ENCODE peak calls at places on chromosomes 11 and 22, in five cellular contexts. K is A549, D is fibroblast of lung, M is NCI-H460, S is heart left ventricle. L is an unnamed sample.

GRCh38 chr11:131667566-131667965 is 297.2 kb downstream of the NTM start:
- DNase-seq in D (no peak), K (no peak), M (no peak), S (no peak), L (no peak)

GRCh38 chr11:13680501-13681264 is 12.2 kb downstream of the FAR1 start:
- DNase-seq in D (peak), K (no peak), S (peak), M (no peak), L (no peak)

GRCh38 chr11:133818302-133818701 is 27.0 kb downstream of the SPATA19 start:
- DNase-seq in S (no peak), D (no peak), K (no peak), M (no peak), L (no peak)

GRCh38 chr11:113289341-113290187 is 24.8 kb upstream of the TTC12 start:
- DNase-seq in K (peak), S (peak), D (peak), M (peak), L (peak)

GRCh38 chr11:114154271-114155047 is 94.9 kb downstream of the ZBTB16 start:
- DNase-seq in D (no peak), K (no peak), M (no peak), S (no peak), L (no peak)

GRCh38 chr11:70399681-70400112 is 1.4 kb downstream of the CTTN start:
- DNase-seq in S (peak), K (peak), D (peak), M (peak), L (no peak)

GRCh38 chr11:120603071-120603470 is 91.5 kb downstream of the GRIK4 start:
- DNase-seq in D (peak), K (no peak), M (no peak), S (no peak), L (no peak)

GRCh38 chr11:117856252-117856651 is 20.2 kb downstream of the FXYD6 start:
- DNase-seq in K (no peak), S (no peak), M (no peak), D (no peak), L (no peak)

GRCh38 chr11:92180664-92181251 is 43.9 kb upstream of the FAT3 start:
- DNase-seq in M (no peak), D (peak), K (no peak), S (no peak), L (no peak)

GRCh38 chr22:19887251-19887985 is 32.7 kb upstream of the GNB1L start:
- DNase-seq in K (no peak), M (no peak), D (no peak), S (no peak), L (no peak)

GRCh38 chr11:95299078-95299611 is 68.1 kb upstream of the SESN3 start:
- DNase-seq in M (no peak), D (peak), K (no peak), S (no peak), L (peak)

GRCh38 chr11:128745296-128746183 is 51.7 kb downstream of the FLI1 start:
- DNase-seq in K (no peak), S (no peak), M (no peak), D (peak), L (no peak)

GRCh38 chr11:117830674-117831351 is 6.3 kb upstream of the FXYD2 start:
- DNase-seq in S (no peak), M (no peak), D (no peak), K (no peak), L (no peak)

GRCh38 chr11:126834149-126834548 is 166.4 kb downstream of the KIRREL3 start:
- DNase-seq in K (no peak), S (no peak), M (no peak), D (peak), L (no peak)

GRCh38 chr11:96012086-96012824 is 88.3 kb upstream of the MTMR2 start:
- DNase-seq in M (peak), S (no peak), K (peak), D (peak), L (no peak)

GRCh38 chr11:12053606-12054361 is 45.4 kb upstream of the DKK3 start:
- DNase-seq in M (no peak), K (no peak), D (no peak), S (no peak), L (no peak)

GRCh38 chr22:50306753-50307749 is at the start of gene PLXNB2:
- DNase-seq in D (peak), K (peak), S (peak), M (peak), L (no peak)

GRCh38 chr11:36672815-36673450 is 74.9 kb upstream of the RAG2 start:
- DNase-seq in K (no peak), S (no peak), D (peak), M (peak), L (no peak)

GRCh38 chr11:64007629-64008282 is 21.5 kb downstream of the OTUB1 start:
- DNase-seq in M (peak), S (peak), K (peak), D (no peak), L (no peak)

GRCh38 chr11:131423715-131424114 is 53.3 kb downstream of the NTM start:
- DNase-seq in S (no peak), M (peak), D (peak), K (peak), L (no peak)

GRCh38 chr11:636511-637332 is at the start of gene DRD4:
- DNase-seq in S (no peak), D (no peak), M (no peak), K (no peak), L (no peak)

GRCh38 chr11:76152741-76153608 is 53.3 kb downstream of the WNT11 start:
- DNase-seq in M (no peak), K (no peak), D (no peak), S (no peak), L (peak)

GRCh38 chr11:107882095-107882820 is 23.7 kb upstream of the SLC35F2 start:
- DNase-seq in S (no peak), K (no peak), D (no peak), M (no peak), L (no peak)

GRCh38 chr11:9982796-9983579 is 311.0 kb downstream of the SBF2 start:
- DNase-seq in D (peak), S (no peak), K (peak), M (peak), L (no peak)

GRCh38 chr11:62665630-62666258 is 632 bp downstream of the CSKMT start:
- DNase-seq in M (no peak), K (no peak), S (no peak), D (peak), L (peak)

GRCh38 chr11:72752088-72752914 is at the start of gene ARAP1:
- DNase-seq in S (peak), K (peak), D (peak), M (peak), L (peak)